ENCODE peak calls at places on chromosomes 5 and 9, in eight cellular contexts. D is adipocyte; Z is HFF-Myc; U is GM04504; W is posterior vena cava; P is body of pancreas; Q is stimulated activated CD4-positive, alpha-beta T cell treated with anti-CD3 and anti-CD28 coated beads, Interleukin-15, amount 100 ng/mL, for 1 hour; I is foreskin fibroblast. E is an unnamed sample.

GRCh38 chr9:137823986-137824771 is 53.4 kb upstream of the CACNA1B start:
- DNase-seq in W (no peak), U (no peak), I (no peak), Q (no peak), D (no peak), Z (no peak), P (no peak), E (no peak)

GRCh38 chr9:106072421-106072820 is 378.1 kb downstream of the TMEM38B start:
- DNase-seq in D (no peak), I (no peak), U (no peak), P (no peak), Q (no peak), W (no peak), Z (no peak), E (no peak)

GRCh38 chr5:181063514-181063913 is 23.4 kb downstream of the BTNL9 start:
- DNase-seq in U (no peak), Q (no peak), W (no peak), P (no peak), Z (peak; percentile 6), I (no peak), D (no peak), E (no peak)

GRCh38 chr9:133113928-133114351 is 7.1 kb downstream of the RALGDS start:
- DNase-seq in W (peak; percentile 81), Z (no peak), U (no peak), Q (no peak), I (peak; percentile 56), D (peak; percentile 40), P (peak; percentile 55), E (no peak)

GRCh38 chr5:40955313-40955712 is 46.0 kb downstream of the C7 start:
- DNase-seq in D (no peak), Z (no peak), Q (no peak), W (no peak), I (no peak), U (no peak), P (no peak), E (no peak)

GRCh38 chr5:41418220-41419031 is 92.0 kb downstream of the PLCXD3 start:
- DNase-seq in P (no peak), W (no peak), Z (peak; percentile 10), D (peak; percentile 48), I (peak; percentile 65), Q (no peak), U (no peak), E (no peak)

GRCh38 chr9:87793292-87793691 is 67.4 kb downstream of the CTSL start:
- DNase-seq in P (no peak), U (peak; percentile 67), D (peak; percentile 86), Z (peak; percentile 32), I (peak; percentile 92), Q (no peak), W (no peak), E (no peak)

GRCh38 chr5:167642779-167643517 is 648.5 kb upstream of the WWC1 start:
- DNase-seq in I (peak; percentile 90), P (no peak), Q (no peak), W (no peak), Z (peak; percentile 80), U (peak; percentile 96), D (peak; percentile 78), E (no peak)

GRCh38 chr9:34550681-34551270 is 28.0 kb upstream of the ENHO start:
- DNase-seq in Z (no peak), P (no peak), I (no peak), U (no peak), D (no peak), Q (no peak), W (peak; percentile 48), E (no peak)

GRCh38 chr5:154884424-154884823 is 26.0 kb downstream of the CNOT8 start:
- DNase-seq in D (no peak), Z (no peak), I (no peak), U (no peak), Q (no peak), P (no peak), W (no peak), E (no peak)

GRCh38 chr9:33742519-33742918 is 52.8 kb upstream of the PRSS3 start:
- DNase-seq in D (no peak), W (no peak), Q (no peak), I (no peak), P (no peak), U (no peak), Z (no peak), E (no peak)

GRCh38 chr9:18668944-18669343 is 195.0 kb downstream of the ADAMTSL1 start:
- DNase-seq in Z (no peak), I (no peak), Q (no peak), U (no peak), W (no peak), P (no peak), D (no peak), E (no peak)

GRCh38 chr9:134936762-134937555 is 19.2 kb upstream of the FCN1 start:
- DNase-seq in P (no peak), W (peak; percentile 62), U (no peak), Z (no peak), I (no peak), Q (no peak), D (no peak), E (no peak)

GRCh38 chr9:3827175-3827574 is 301.4 kb upstream of the RFX3 start:
- DNase-seq in Z (no peak), U (no peak), P (peak; percentile 29), I (no peak), W (no peak), D (no peak), Q (no peak), E (peak; percentile 18)

E was measured in colonic mucosa.